ENCODE peak calls at places on chromosome 11, in six cellular contexts. I, S, D, B, G and J are unnamed samples.

GRCh38 chr11:88414385-88414861 is 76.9 kb upstream of the CTSC start:
- DNase-seq in I (no peak), S (peak; percentile 20), D (no peak), B (peak; percentile 43), G (no peak), J (no peak)

GRCh38 chr11:66768088-66768521 is 39.1 kb upstream of the SPTBN2 start:
- DNase-seq in I (peak; percentile 6), S (no peak), D (no peak), B (no peak), G (no peak), J (no peak)

GRCh38 chr11:119130662-119131061 is 9.3 kb downstream of the HINFP start:
- DNase-seq in I (no peak), S (no peak), D (no peak), B (no peak), G (no peak), J (no peak)

GRCh38 chr11:10648896-10649295 is 44.7 kb downstream of the IRAG1 start:
- DNase-seq in I (no peak), S (no peak), D (no peak), B (no peak), G (no peak), J (no peak)

GRCh38 chr11:88411265-88411664 is 73.7 kb upstream of the CTSC start:
- DNase-seq in I (no peak), S (no peak), D (no peak), B (no peak), G (no peak), J (no peak)

GRCh38 chr11:124934862-124935547 is 842 bp downstream of the HEPACAM start:
- DNase-seq in I (no peak), S (no peak), D (no peak), B (no peak), G (no peak), J (no peak)

GRCh38 chr11:57637626-57638004 is 12.1 kb downstream of the YPEL4 start:
- DNase-seq in I (no peak), S (no peak), D (no peak), B (no peak), G (no peak), J (no peak)

GRCh38 chr11:106748059-106748458 is 270.2 kb downstream of the GUCY1A2 start:
- DNase-seq in I (no peak), S (no peak), D (no peak), B (no peak), G (no peak), J (no peak)

GRCh38 chr11:23644443-23644842 is 784.2 kb upstream of the CCDC179 start:
- DNase-seq in I (no peak), S (no peak), D (no peak), B (no peak), G (no peak), J (no peak)

GRCh38 chr11:125903753-125904659 is at the start of gene DDX25:
- DNase-seq in I (no peak), S (no peak), D (no peak), B (no peak), G (peak; percentile 33), J (no peak)

GRCh38 chr11:73141309-73142127 is 600 bp downstream of the FCHSD2 start:
- DNase-seq in I (peak; percentile 56), S (peak; percentile 76), D (peak; percentile 63), B (peak; percentile 53), G (no peak), J (peak; percentile 36)

GRCh38 chr11:10294289-10294953 is 402 bp upstream of the SBF2 start:
- DNase-seq in I (peak; percentile 41), S (peak; percentile 41), D (no peak), B (peak; percentile 60), G (no peak), J (peak; percentile 55)

GRCh38 chr11:47398011-47398410 is 10.4 kb upstream of the SLC39A13 start:
- DNase-seq in I (no peak), S (no peak), D (no peak), B (no peak), G (no peak), J (no peak)

GRCh38 chr11:44357734-44358133 is 47.8 kb upstream of the ALX4 start:
- DNase-seq in I (no peak), S (no peak), D (no peak), B (no peak), G (no peak), J (no peak)

GRCh38 chr11:46345131-46345597 is 2.1 kb upstream of the DGKZ start:
- DNase-seq in I (no peak), S (peak; percentile 43), D (no peak), B (no peak), G (no peak), J (peak; percentile 67)

GRCh38 chr11:119237515-119237914 is 31.4 kb downstream of the CBL start:
- DNase-seq in I (no peak), S (no peak), D (no peak), B (no peak), G (no peak), J (no peak)

GRCh38 chr11:1727088-1727690 is 23.2 kb downstream of the IFITM10 start:
- DNase-seq in I (no peak), S (no peak), D (no peak), B (no peak), G (no peak), J (no peak)

GRCh38 chr11:14422814-14423182 is 63.8 kb upstream of the RRAS2 start:
- DNase-seq in I (no peak), S (no peak), D (no peak), B (no peak), G (no peak), J (no peak)

GRCh38 chr11:93032580-93032979 is 63.1 kb downstream of the MTNR1B start:
- DNase-seq in I (no peak), S (no peak), D (no peak), B (no peak), G (no peak), J (no peak)

GRCh38 chr11:3340025-3340424 is 38.9 kb downstream of the ZNF195 start:
- DNase-seq in I (no peak), S (no peak), D (no peak), B (no peak), G (no peak), J (no peak)

GRCh38 chr11:69232821-69233760 is 60.9 kb upstream of the MYEOV start:
- DNase-seq in I (no peak), S (no peak), D (peak; percentile 24), B (no peak), G (no peak), J (no peak)

DNA sequence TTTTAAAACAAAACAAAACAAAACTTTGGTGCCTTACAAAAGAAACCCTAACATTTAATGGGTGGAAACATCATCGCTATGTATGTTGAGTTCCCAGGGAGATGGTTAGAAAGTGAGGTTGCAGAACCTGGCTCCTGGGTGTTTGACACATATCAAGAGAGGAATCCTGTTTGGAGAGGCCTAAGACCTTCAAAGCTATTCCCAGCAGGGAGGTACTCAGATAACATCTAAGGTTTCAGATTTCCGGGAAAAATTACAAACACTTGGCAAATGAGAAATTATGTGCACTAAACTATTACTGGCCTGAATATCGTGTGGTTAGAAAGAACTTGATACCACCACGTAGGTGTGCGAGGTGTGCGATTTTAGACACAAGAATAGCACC is 18.5 kb downstream of the TRIM5 start:
- DNase-seq in I (no peak), S (no peak), D (no peak), B (no peak), G (no peak), J (no peak)
- TF ChIP-seq POLR2A in I (no peak), S (no peak), D (no peak), B (no peak), G (no peak), J (no peak)

DNA sequence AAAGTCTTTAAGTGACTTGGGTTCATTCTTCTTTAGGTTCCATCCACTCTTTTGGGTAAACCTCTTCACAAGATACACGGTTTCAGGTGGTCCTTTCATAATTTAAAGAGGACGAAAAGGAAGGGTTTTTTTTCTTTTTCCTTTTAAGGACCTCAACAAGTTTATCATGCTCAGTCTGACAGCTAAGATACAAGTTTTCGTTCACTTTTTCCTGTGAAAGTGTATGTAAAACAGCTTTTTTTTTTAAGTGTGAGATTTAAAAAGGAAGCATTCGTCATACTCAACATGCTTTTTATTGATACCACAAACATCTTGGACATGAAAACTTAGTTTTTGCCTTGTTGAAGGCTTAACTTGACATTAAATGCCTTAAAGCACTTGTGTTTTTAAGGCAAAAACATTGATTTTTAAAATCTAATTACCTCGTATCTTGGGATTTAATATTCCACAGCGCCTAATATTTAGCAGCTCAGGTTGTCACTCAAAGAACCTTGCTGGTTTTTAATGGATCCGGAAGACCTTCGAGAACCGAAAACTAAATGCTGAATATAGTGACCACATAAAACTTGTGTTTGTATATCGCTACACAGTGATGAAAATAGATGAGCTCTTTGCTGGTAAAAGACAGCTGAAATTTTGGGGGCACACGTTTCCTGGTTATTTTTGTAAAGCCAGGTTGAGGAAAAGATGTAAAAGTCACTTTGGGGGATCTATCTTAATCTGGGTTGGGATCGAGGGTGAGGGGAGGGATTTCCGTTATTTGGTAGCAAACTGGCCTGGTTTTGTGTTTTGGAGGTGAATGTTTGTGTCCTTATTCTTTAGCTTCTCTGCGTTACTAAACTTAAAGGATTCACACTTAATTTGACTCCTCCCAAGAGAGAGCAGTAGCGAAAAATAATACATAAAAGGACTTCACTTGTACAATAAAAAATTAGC is 2.3 kb downstream of the PCF11 start:
- DNase-seq in I (no peak), S (no peak), D (no peak), B (no peak), G (no peak), J (no peak)
- TF ChIP-seq POLR2A in I (no peak), S (no peak), D (no peak), B (no peak), G (no peak), J (no peak)

DNA sequence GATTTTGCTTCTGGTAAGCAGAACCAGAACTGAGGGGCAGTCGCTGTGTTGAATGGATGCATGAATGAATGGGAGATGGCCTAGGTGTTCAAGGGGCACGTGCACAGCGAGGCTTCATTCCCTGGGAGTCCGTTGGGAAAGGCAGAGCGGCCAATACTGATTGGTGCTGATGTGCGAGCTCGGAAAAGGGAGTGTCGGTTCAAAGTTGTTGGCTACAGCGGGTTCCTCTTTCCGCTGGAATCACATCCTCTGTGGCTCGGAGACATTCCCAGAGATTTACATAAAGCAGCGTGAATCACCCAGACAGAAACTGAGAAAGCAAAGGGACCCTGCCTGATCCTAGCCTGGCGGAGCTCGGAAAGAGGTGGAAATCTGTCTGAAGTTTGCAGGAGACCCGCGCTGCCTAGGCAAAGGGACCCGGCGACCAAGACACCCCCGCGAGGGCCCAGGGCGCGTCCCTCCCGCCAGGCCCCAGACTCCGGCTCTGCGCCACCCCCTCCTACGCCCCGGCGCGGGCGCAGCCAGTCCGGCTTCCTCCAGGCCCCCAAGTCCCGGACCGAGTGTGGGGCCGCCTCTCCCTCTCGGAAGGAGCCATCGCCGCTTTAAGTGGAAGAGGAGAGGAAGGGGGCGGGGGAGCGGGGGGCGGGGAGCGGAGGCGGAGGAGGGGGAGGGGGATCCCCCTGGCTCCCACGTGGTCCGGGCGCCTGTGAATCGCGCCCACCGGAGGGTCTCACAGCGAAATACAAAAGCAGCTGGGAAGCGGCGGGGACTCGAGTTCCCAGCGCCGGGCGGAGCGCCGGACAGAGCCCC is at the start of gene FJX1:
- DNase-seq in I (peak; percentile 81), S (peak; percentile 17), D (no peak), B (peak; percentile 50), G (peak; percentile 44), J (peak; percentile 23)
- TF ChIP-seq POLR2A in I (peak; percentile 19), S (no peak), D (no peak), B (no peak), G (no peak), J (no peak)

GRCh38 chr11:112922606-112923005 is 38.6 kb upstream of the NCAM1 start:
- DNase-seq in I (no peak), S (no peak), D (no peak), B (no peak), G (no peak), J (no peak)
- TF ChIP-seq POLR2A in I (no peak), S (no peak), D (no peak), B (no peak), G (no peak), J (no peak)